ENCODE peak calls at places on chromosomes 1 and 21, in four cellular contexts. T is KBM-7, W is amniotic stem cell, K is HTR-8/SVneo. U is an unnamed sample.

GRCh38 chr1:35576061-35576765 is 3.1 kb downstream of the TFAP2E start:
- DNase-seq in T (peak), W (no peak), K (no peak), U (no peak)

GRCh38 chr1:232562855-232563510 is 67.0 kb downstream of the SIPA1L2 start:
- DNase-seq in T (no peak), W (no peak), K (no peak), U (no peak)

GRCh38 chr1:19485362-19486187 is at the start of gene CAPZB:
- DNase-seq in T (peak), W (peak), K (peak), U (no peak)

GRCh38 chr1:230976360-230976759 is 2.3 kb downstream of the TTC13 start:
- DNase-seq in T (no peak), W (no peak), K (no peak), U (no peak)

GRCh38 chr1:8541961-8542521 is 224.1 kb downstream of the SLC45A1 start:
- DNase-seq in T (no peak), W (no peak), K (no peak), U (no peak)

GRCh38 chr1:118947790-118948189 is 40.4 kb downstream of the TBX15 start:
- DNase-seq in T (no peak), W (no peak), K (no peak), U (no peak)

GRCh38 chr1:21869620-21870121 is 57.6 kb downstream of the LDLRAD2 start:
- DNase-seq in T (no peak), W (peak), K (peak), U (no peak)

GRCh38 chr1:207806531-207807394 is 54.9 kb downstream of the CD46 start:
- DNase-seq in T (no peak), W (no peak), K (no peak), U (no peak)

GRCh38 chr1:242454262-242455051 is 70.0 kb downstream of the PLD5 start:
- DNase-seq in T (peak), W (no peak), K (peak), U (peak)

GRCh38 chr21:26199471-26199870 is 28.9 kb upstream of the APP start:
- DNase-seq in T (no peak), W (peak), K (no peak), U (no peak)

GRCh38 chr1:151980287-151981177 is 13.1 kb downstream of the S100A10 start:
- DNase-seq in T (no peak), W (no peak), K (no peak), U (no peak)

GRCh38 chr1:100834779-100835645 is 59.6 kb downstream of the EXTL2 start:
- DNase-seq in T (peak), W (no peak), K (no peak), U (peak)

GRCh38 chr1:23809751-23810171 is 9.2 kb upstream of the GALE start:
- DNase-seq in T (peak), W (no peak), K (peak), U (no peak)

U was measured in iPS DF 19.7.